ENCODE peak calls at places on chromosomes 11 and 22, in seven cellular contexts. M is cardiac muscle cell; L is aorta; V is mesendoderm; C is mesenchymal stem cell; I is brain microvascular endothelial cell; W is CD8-positive, alpha-beta T cell. G is an unnamed sample.

GRCh38 chr22:30628491-30628890 is 7.1 kb upstream of the SLC35E4 start:
- DNase-seq in I (no peak), M (no peak), C (no peak), L (no peak), V (no peak), W (no peak), G (no peak)

GRCh38 chr11:119741369-119742262 is 12.6 kb upstream of the NECTIN1 start:
- DNase-seq in L (peak), I (no peak), C (peak), W (peak), M (peak), V (peak), G (peak)

GRCh38 chr11:3206128-3206921 is 12.3 kb downstream of the MRGPRG start:
- DNase-seq in M (no peak), C (no peak), L (peak), W (no peak), V (no peak), I (no peak), G (no peak)

GRCh38 chr11:96028746-96029145 is 104.8 kb upstream of the MTMR2 start:
- DNase-seq in M (no peak), V (no peak), I (no peak), C (no peak), W (no peak), L (no peak), G (no peak)

GRCh38 chr11:64372802-64373597 is 14.0 kb downstream of the RPS6KA4 start:
- DNase-seq in C (no peak), L (no peak), M (no peak), V (peak), W (no peak), I (no peak), G (peak)

GRCh38 chr22:43493297-43493696 is 81.5 kb downstream of the MPPED1 start:
- DNase-seq in C (no peak), L (no peak), I (no peak), M (no peak), V (no peak), W (no peak), G (no peak)

GRCh38 chr11:58286249-58286648 is 18.2 kb upstream of the OR10W1 start:
- DNase-seq in I (peak), V (peak), W (no peak), C (peak), M (peak), L (no peak), G (peak)

GRCh38 chr22:46106279-46107022 is 43.9 kb upstream of the PPARA start:
- DNase-seq in I (no peak), L (no peak), M (no peak), W (no peak), C (no peak), V (no peak), G (no peak)

GRCh38 chr11:111183706-111184105 is 61.8 kb upstream of the POU2AF2 start:
- DNase-seq in I (no peak), M (no peak), L (no peak), C (no peak), V (peak), W (no peak), G (no peak)

GRCh38 chr11:94400839-94401772 is at the start of gene GPR83:
- DNase-seq in L (no peak), I (peak), M (peak), V (peak), W (no peak), C (peak), G (peak)

GRCh38 chr11:12692238-12693074 is 18.2 kb downstream of the TEAD1 start:
- DNase-seq in W (no peak), C (peak), L (peak), I (peak), V (peak), M (peak), G (peak)

GRCh38 chr11:101470881-101471535 is 112.8 kb downstream of the TRPC6 start:
- DNase-seq in I (peak), W (no peak), M (no peak), C (peak), V (no peak), L (no peak), G (no peak)

GRCh38 chr22:26170795-26171194 is 1.5 kb downstream of the SEZ6L start:
- DNase-seq in I (no peak), M (peak), V (peak), W (no peak), C (no peak), L (no peak), G (peak)

GRCh38 chr11:2382129-2382517 is 5.0 kb downstream of the CD81 start:
- DNase-seq in V (no peak), C (no peak), M (no peak), W (no peak), L (no peak), I (no peak), G (no peak)

GRCh38 chr22:35746248-35746647 is 28.6 kb downstream of the APOL5 start:
- DNase-seq in V (no peak), M (no peak), W (no peak), I (no peak), C (no peak), L (no peak), G (no peak)

GRCh38 chr11:624705-625635 is at the start of gene CDHR5:
- DNase-seq in M (no peak), C (no peak), L (no peak), V (no peak), W (no peak), I (no peak), G (no peak)

GRCh38 chr11:44368886-44369285 is 58.9 kb upstream of the ALX4 start:
- DNase-seq in C (no peak), W (no peak), L (no peak), V (no peak), I (no peak), M (no peak), G (no peak)

GRCh38 chr11:100404907-100405306 is 282.2 kb upstream of the ARHGAP42 start:
- DNase-seq in C (no peak), M (no peak), V (peak), W (no peak), I (no peak), L (no peak), G (no peak)

GRCh38 chr22:35601743-35602633 is 15.1 kb downstream of the MB start:
- DNase-seq in I (peak), W (no peak), L (peak), C (peak), M (no peak), V (no peak), G (no peak)

GRCh38 chr22:49903322-49904039 is 14.8 kb downstream of the ALG12 start:
- DNase-seq in L (no peak), C (no peak), W (no peak), V (no peak), I (no peak), M (peak), G (no peak)

GRCh38 chr11:47980093-47980906 is at the start of gene PTPRJ:
- DNase-seq in I (no peak), M (peak), V (peak), W (peak), C (peak), L (peak), G (peak)

GRCh38 chr11:59221438-59221837 is 8.7 kb upstream of the MPEG1 start:
- DNase-seq in I (peak), M (no peak), W (no peak), C (no peak), V (no peak), L (no peak), G (no peak)

GRCh38 chr11:31690041-31690440 is 121.1 kb downstream of the PAX6 start:
- DNase-seq in V (no peak), M (no peak), I (no peak), C (no peak), W (no peak), L (no peak), G (no peak)

GRCh38 chr11:96607890-96608558 is 218.2 kb downstream of the JRKL start:
- DNase-seq in C (no peak), W (no peak), I (no peak), M (no peak), V (peak), L (no peak), G (peak)

GRCh38 chr11:99418927-99419707 is 398.4 kb downstream of the CNTN5 start:
- DNase-seq in L (no peak), V (peak), C (no peak), W (no peak), I (peak), M (no peak), G (no peak)

GRCh38 chr22:30425616-30426394 is at the start of gene MTFP1:
- DNase-seq in I (peak), V (peak), C (peak), W (no peak), L (peak), M (peak), G (peak)

GRCh38 chr11:1920909-1921575 is 1.5 kb downstream of the TNNT3 start:
- DNase-seq in M (no peak), L (peak), W (no peak), V (no peak), I (no peak), C (no peak), G (no peak)

GRCh38 chr11:10604340-10604748 is 35.9 kb upstream of the LYVE1 start:
- DNase-seq in W (no peak), C (peak), M (no peak), V (no peak), I (no peak), L (peak), G (no peak)

GRCh38 chr22:26023104-26023775 is 146.0 kb upstream of the SEZ6L start:
- DNase-seq in C (no peak), W (no peak), V (peak), M (no peak), I (no peak), L (no peak), G (no peak)

GRCh38 chr22:20885017-20885556 is 26.3 kb downstream of the SNAP29 start:
- DNase-seq in C (no peak), M (no peak), V (no peak), L (no peak), W (no peak), I (no peak), G (no peak)

GRCh38 chr11:79174045-79175008 is 266.5 kb downstream of the TENM4 start:
- DNase-seq in W (no peak), V (peak), C (peak), L (no peak), I (no peak), M (no peak), G (no peak)

GRCh38 chr11:69662806-69663205 is 12.3 kb downstream of the LTO1 start:
- DNase-seq in I (no peak), V (no peak), M (no peak), W (no peak), C (no peak), L (no peak), G (no peak)

GRCh38 chr22:42379961-42380537 is 52.2 kb downstream of the NFAM1 start:
- DNase-seq in C (no peak), I (no peak), W (no peak), V (no peak), L (no peak), M (no peak), G (no peak)

GRCh38 chr22:47736166-47737034 is 974.0 kb downstream of the TBC1D22A start:
- DNase-seq in L (no peak), W (no peak), V (no peak), C (no peak), M (no peak), I (no peak), G (no peak)

GRCh38 chr11:9208726-9209501 is 56.2 kb downstream of the DENND5A start:
- DNase-seq in W (no peak), I (no peak), L (no peak), C (no peak), M (peak), V (no peak), G (no peak)

GRCh38 chr11:69721061-69721460 is 17.2 kb upstream of the FGF19 start:
- DNase-seq in I (no peak), C (no peak), M (no peak), V (no peak), W (no peak), L (no peak), G (no peak)

GRCh38 chr22:22923379-22923778 is 35.8 kb downstream of the IGLL5 start:
- DNase-seq in M (no peak), I (no peak), L (peak), V (no peak), C (no peak), W (no peak), G (no peak)
- H3K27ac ChIP-seq in M (no peak), I (no peak), L (no peak), V (no peak), C (no peak), W (no peak), G (no peak)

GRCh38 chr11:86719781-86720463 is 47.5 kb upstream of the ME3 start:
- DNase-seq in L (no peak), I (peak), M (no peak), W (no peak), C (peak), V (peak), G (peak)
- H3K4me3 ChIP-seq in L (no peak), I (no peak), M (no peak), W (no peak), C (no peak), V (no peak), G (no peak)

DNA sequence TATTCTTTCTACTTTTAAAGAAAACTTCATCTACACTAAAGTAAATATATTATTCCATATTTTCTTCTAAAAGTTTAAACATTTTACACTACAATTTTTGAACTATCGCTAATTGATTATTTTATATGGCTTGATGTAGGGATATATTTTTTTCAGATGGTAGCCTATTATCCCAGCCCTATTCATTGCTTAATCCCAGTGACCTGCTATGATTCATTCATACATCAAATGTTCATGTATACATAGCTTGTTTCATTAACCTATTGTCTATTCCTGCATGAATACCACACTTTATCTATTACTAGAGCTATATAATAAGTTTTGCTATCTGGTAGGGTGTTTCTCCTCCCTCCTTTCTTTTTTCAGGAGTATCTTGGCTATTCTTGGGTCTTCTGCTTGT is 5.0 kb upstream of the ROBO4 start:
- DNase-seq in V (no peak), W (no peak), M (no peak), C (no peak), L (no peak), I (no peak), G (no peak)
- H3K27ac ChIP-seq in V (no peak), W (no peak), M (no peak), C (no peak), L (no peak), I (no peak), G (no peak)

DNA sequence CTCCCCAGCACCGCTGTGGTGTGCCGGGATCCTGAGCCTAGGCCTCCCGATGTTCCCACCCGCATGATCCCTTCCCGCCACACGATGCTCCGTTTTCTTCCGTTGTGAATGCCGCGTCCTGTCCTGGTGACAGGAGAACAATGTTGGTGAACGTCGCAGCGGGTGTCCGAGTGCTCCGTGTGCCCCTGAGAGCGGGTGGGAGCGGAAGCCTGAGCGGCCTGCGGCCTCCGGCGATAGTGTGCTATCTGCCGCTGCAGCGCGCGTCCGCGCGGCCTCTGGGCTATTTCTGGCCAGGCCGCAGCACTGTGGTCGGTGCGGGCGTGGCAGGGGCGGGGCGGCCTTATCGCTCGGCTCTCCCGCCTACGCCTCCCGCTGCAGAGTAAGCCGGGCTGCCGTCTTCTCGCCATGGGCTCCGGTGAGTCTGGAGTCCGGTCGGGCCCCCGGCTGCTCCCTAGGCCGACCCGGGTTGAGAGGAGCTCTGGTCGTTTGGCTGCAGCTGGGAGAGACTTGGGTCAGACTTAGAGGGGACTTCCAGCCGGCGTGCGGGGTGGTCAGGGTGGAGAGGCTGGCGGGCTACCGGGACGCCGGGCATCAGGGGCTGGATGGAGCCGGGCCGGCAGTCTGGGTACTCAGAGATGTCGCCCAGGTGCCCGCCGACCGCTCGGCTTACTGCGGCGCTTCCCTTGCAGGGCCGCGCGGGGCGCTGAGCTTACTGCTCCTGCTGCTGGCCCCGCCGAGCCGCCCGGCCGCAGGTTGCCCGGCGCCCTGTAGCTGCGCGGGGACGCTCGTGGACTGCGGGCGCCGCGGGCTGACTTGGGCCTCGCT is at the start of gene GP1BB:
- DNase-seq in C (peak), W (no peak), M (peak), I (peak), V (peak), L (no peak), G (no peak)
- H3K4me3 ChIP-seq in C (no peak), W (no peak), M (peak), I (no peak), V (no peak), L (no peak), G (no peak)

GRCh38 chr22:27777128-27777527 is 24.4 kb downstream of the MN1 start:
- DNase-seq in V (no peak), C (no peak), I (no peak), L (no peak), W (no peak), M (no peak), G (no peak)

GRCh38 chr22:27780161-27780575 is 21.4 kb downstream of the MN1 start:
- DNase-seq in I (no peak), V (peak), C (no peak), W (no peak), M (peak), L (peak), G (peak)

GRCh38 chr22:27776410-27776958 is 25.1 kb downstream of the MN1 start:
- DNase-seq in I (no peak), C (no peak), L (no peak), W (no peak), V (no peak), M (no peak), G (no peak)

GRCh38 chr22:27779650-27780049 is 21.9 kb downstream of the MN1 start:
- DNase-seq in W (no peak), L (no peak), M (no peak), C (no peak), I (no peak), V (no peak), G (no peak)

DNA sequence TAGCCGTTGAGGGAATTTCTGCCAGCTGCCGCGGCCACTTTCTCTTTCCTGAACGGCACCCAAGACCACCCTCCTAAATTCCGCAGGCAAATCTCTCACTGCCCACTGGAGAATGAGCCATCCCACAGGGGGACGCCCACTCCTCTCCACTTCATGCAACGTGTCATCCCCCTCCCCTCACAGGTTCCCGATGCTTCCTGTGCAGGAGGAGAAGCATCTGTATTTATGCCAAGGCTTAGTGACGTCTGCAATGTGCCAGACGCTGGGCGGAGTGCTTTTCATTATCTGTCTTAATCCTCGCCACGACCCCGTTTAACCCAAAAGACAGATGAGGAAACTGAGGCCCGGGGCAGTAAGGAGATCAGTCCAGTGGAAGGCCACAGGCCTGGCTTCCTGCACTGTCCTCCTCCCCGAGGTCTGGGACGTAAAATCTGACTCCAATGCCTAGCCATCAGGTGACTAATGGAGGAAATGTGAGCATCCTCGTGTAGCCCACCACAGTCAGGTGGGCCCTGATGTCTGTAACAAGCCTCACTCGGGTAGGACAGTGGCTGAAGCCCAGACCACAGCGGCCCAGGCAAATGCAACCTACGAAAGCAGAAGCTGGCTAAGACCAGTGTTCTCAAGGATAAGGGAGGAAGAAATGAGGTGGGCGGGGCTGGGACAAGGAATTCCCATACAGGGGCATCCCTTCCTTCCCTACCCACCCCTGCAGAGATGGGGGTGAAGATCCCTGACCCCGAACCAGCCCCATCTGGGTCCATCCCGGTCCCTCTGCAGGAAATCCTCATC is 23.1 kb downstream of the MN1 start:
- DNase-seq in I (no peak), M (no peak), V (no peak), C (no peak), L (no peak), W (no peak), G (no peak)
- H3K27ac ChIP-seq in I (no peak), M (no peak), V (no peak), C (no peak), L (no peak), W (no peak), G (no peak)

GRCh38 chr11:45887587-45887986 is 2.1 kb downstream of the MAPK8IP1 start:
- DNase-seq in V (no peak), I (no peak), W (no peak), C (no peak), M (no peak), L (no peak), G (no peak)

GRCh38 chr11:45885274-45885920 is at the start of gene MAPK8IP1:
- DNase-seq in I (no peak), L (no peak), M (peak), W (peak), C (peak), V (peak), G (peak)

GRCh38 chr11:45885921-45886721 is 670 bp downstream of the MAPK8IP1 start:
- DNase-seq in W (no peak), I (no peak), L (no peak), M (no peak), C (no peak), V (peak), G (no peak)

GRCh38 chr11:45884596-45885185 is 760 bp upstream of the MAPK8IP1 start:
- DNase-seq in W (no peak), M (no peak), L (no peak), V (no peak), I (no peak), C (no peak), G (no peak)

GRCh38 chr11:45886816-45887520 is 1.5 kb downstream of the MAPK8IP1 start:
- DNase-seq in M (no peak), V (no peak), L (no peak), C (no peak), I (no peak), W (no peak), G (no peak)
- H3K4me3 ChIP-seq in M (no peak), V (no peak), L (no peak), C (no peak), I (no peak), W (no peak), G (no peak)

G was measured in A673.